ENCODE peak calls at places on chromosomes 4 and X, in eight cellular contexts. C, F, T, W, M, L, Y and Q are unnamed samples.

GRCh38 chr4:8599091-8599460 is 6.5 kb downstream of the CPZ start:
- DNase-seq in C (no peak), F (no peak), T (no peak), W (no peak), M (no peak), L (no peak), Y (no peak), Q (no peak)

GRCh38 chr4:26192921-26193894 is 127.6 kb upstream of the RBPJ start:
- DNase-seq in C (no peak), F (no peak), T (no peak), W (no peak), M (no peak), L (no peak), Y (no peak), Q (no peak)

GRCh38 chr4:48832571-48832970 is 1.7 kb downstream of the OCIAD1 start:
- DNase-seq in C (no peak), F (no peak), T (peak), W (no peak), M (no peak), L (no peak), Y (no peak), Q (no peak)

GRCh38 chr4:72302981-72303704 is 265.9 kb downstream of the ADAMTS3 start:
- DNase-seq in C (peak), F (peak), T (peak), W (peak), M (peak), L (no peak), Y (no peak), Q (peak)

GRCh38 chrX:16653424-16653823 is 3.5 kb downstream of the S100G start:
- DNase-seq in C (no peak), F (peak), T (no peak), W (no peak), M (no peak), L (no peak), Y (no peak), Q (no peak)

GRCh38 chr4:123581802-123582201 is 185.2 kb downstream of the SPRY1 start:
- DNase-seq in C (no peak), F (no peak), T (no peak), W (no peak), M (no peak), L (no peak), Y (no peak), Q (no peak)

GRCh38 chr4:138251904-138252303 is 9.8 kb upstream of the SLC7A11 start:
- DNase-seq in C (no peak), F (no peak), T (no peak), W (no peak), M (no peak), L (no peak), Y (no peak), Q (no peak)

GRCh38 chr4:142452132-142452855 is 393.8 kb downstream of the INPP4B start:
- DNase-seq in C (no peak), F (peak), T (no peak), W (peak), M (no peak), L (no peak), Y (no peak), Q (peak)

GRCh38 chr4:165443276-165443675 is 64.5 kb downstream of the CPE start:
- DNase-seq in C (peak), F (no peak), T (no peak), W (no peak), M (no peak), L (no peak), Y (no peak), Q (no peak)

GRCh38 chr4:89331637-89332544 is 24.3 kb upstream of the GPRIN3 start:
- DNase-seq in C (no peak), F (no peak), T (no peak), W (no peak), M (no peak), L (no peak), Y (no peak), Q (no peak)

GRCh38 chr4:181503800-181504364 is 739.3 kb upstream of the TENM3 start:
- DNase-seq in C (no peak), F (no peak), T (no peak), W (no peak), M (no peak), L (no peak), Y (no peak), Q (no peak)

GRCh38 chrX:153351981-153352380 is 18.0 kb downstream of the ZNF275 start:
- DNase-seq in C (no peak), F (no peak), T (no peak), W (no peak), M (no peak), L (no peak), Y (no peak), Q (no peak)

GRCh38 chr4:78613522-78614311 is 62.1 kb downstream of the ANXA3 start:
- DNase-seq in C (no peak), F (no peak), T (no peak), W (no peak), M (no peak), L (no peak), Y (no peak), Q (no peak)

GRCh38 chr4:55435136-55435535 is 39.4 kb downstream of the TMEM165 start:
- DNase-seq in C (peak), F (no peak), T (peak), W (peak), M (no peak), L (no peak), Y (no peak), Q (peak)

GRCh38 chr4:154551872-154552686 is 1.9 kb upstream of the PLRG1 start:
- DNase-seq in C (peak), F (peak), T (peak), W (peak), M (peak), L (peak), Y (peak), Q (peak)

GRCh38 chr4:168908093-168908492 is 102.0 kb downstream of the CBR4 start:
- DNase-seq in C (peak), F (no peak), T (no peak), W (peak), M (no peak), L (no peak), Y (no peak), Q (peak)

GRCh38 chr4:151711680-151712079 is 49.1 kb downstream of the GATB start:
- DNase-seq in C (no peak), F (no peak), T (no peak), W (no peak), M (no peak), L (no peak), Y (no peak), Q (no peak)

GRCh38 chrX:57925806-57926205 is 15.5 kb upstream of the ZXDA start:
- DNase-seq in C (no peak), F (no peak), T (no peak), W (no peak), M (no peak), L (no peak), Y (no peak), Q (no peak)

GRCh38 chr4:74237425-74237966 is 70.8 kb upstream of the EPGN start:
- DNase-seq in C (no peak), F (no peak), T (no peak), W (no peak), M (no peak), L (no peak), Y (no peak), Q (no peak)

GRCh38 chr4:125951275-125951887 is 636.6 kb downstream of the FAT4 start:
- DNase-seq in C (peak), F (no peak), T (no peak), W (peak), M (peak), L (no peak), Y (no peak), Q (peak)

GRCh38 chr4:54099287-54099958 is 540 bp upstream of the GSX2 start:
- DNase-seq in C (peak), F (no peak), T (no peak), W (no peak), M (no peak), L (no peak), Y (no peak), Q (no peak)

GRCh38 chrX:68147848-68148247 is 285.4 kb downstream of the OPHN1 start:
- DNase-seq in C (no peak), F (no peak), T (no peak), W (no peak), M (no peak), L (no peak), Y (no peak), Q (no peak)

GRCh38 chrX:72201836-72202536 is 20.4 kb downstream of the PIN4 start:
- DNase-seq in C (peak), F (no peak), T (peak), W (peak), M (peak), L (no peak), Y (no peak), Q (peak)

GRCh38 chr4:2482693-2483092 is 13.8 kb downstream of the RNF4 start:
- DNase-seq in C (peak), F (peak), T (peak), W (peak), M (no peak), L (no peak), Y (no peak), Q (peak)

GRCh38 chr4:140755811-140756291 is 334 bp downstream of the TBC1D9 start:
- DNase-seq in C (peak), F (peak), T (peak), W (peak), M (no peak), L (peak), Y (peak), Q (peak)

GRCh38 chr4:180106122-180106521 is 2137.1 kb upstream of the TENM3 start:
- DNase-seq in C (no peak), F (no peak), T (no peak), W (peak), M (no peak), L (no peak), Y (no peak), Q (no peak)

GRCh38 chr4:60562353-60562752 is 637.8 kb upstream of the ADGRL3 start:
- DNase-seq in C (no peak), F (no peak), T (no peak), W (no peak), M (no peak), L (no peak), Y (no peak), Q (no peak)

GRCh38 chr4:53682196-53682595 is 90.9 kb upstream of the LNX1 start:
- DNase-seq in C (peak), F (no peak), T (no peak), W (peak), M (peak), L (no peak), Y (no peak), Q (peak)

GRCh38 chr4:76125816-76126215 is 22.4 kb downstream of the NUP54 start:
- DNase-seq in C (peak), F (no peak), T (no peak), W (no peak), M (no peak), L (no peak), Y (no peak), Q (no peak)

GRCh38 chr4:6885953-6886557 is 23.6 kb upstream of the TBC1D14 start:
- DNase-seq in C (peak), F (peak), T (peak), W (peak), M (no peak), L (peak), Y (peak), Q (peak)

GRCh38 chr4:89254847-89255246 is 52.8 kb downstream of the GPRIN3 start:
- DNase-seq in C (peak), F (no peak), T (peak), W (peak), M (no peak), L (no peak), Y (peak), Q (peak)

GRCh38 chr4:31272662-31273061 is 552.5 kb downstream of the PCDH7 start:
- DNase-seq in C (no peak), F (no peak), T (no peak), W (no peak), M (no peak), L (no peak), Y (no peak), Q (no peak)

GRCh38 chr4:169617306-169617705 is 3.1 kb upstream of the CLCN3 start:
- DNase-seq in C (no peak), F (no peak), T (no peak), W (no peak), M (no peak), L (no peak), Y (no peak), Q (no peak)

GRCh38 chrX:121356850-121357171 is 309.4 kb downstream of the GLUD2 start:
- DNase-seq in C (no peak), F (no peak), T (no peak), W (no peak), M (no peak), L (no peak), Y (no peak), Q (no peak)

GRCh38 chr4:1873776-1874175 is 2.6 kb downstream of the NSD2 start:
- DNase-seq in C (no peak), F (no peak), T (no peak), W (no peak), M (no peak), L (no peak), Y (peak), Q (no peak)

GRCh38 chr4:147571021-147571770 is 46.0 kb upstream of the TMEM184C start:
- DNase-seq in C (no peak), F (no peak), T (no peak), W (peak), M (no peak), L (no peak), Y (no peak), Q (no peak)

GRCh38 chr4:74805601-74806000 is 11.3 kb upstream of the BTC start:
- DNase-seq in C (peak), F (no peak), T (peak), W (peak), M (peak), L (no peak), Y (no peak), Q (peak)

DNA sequence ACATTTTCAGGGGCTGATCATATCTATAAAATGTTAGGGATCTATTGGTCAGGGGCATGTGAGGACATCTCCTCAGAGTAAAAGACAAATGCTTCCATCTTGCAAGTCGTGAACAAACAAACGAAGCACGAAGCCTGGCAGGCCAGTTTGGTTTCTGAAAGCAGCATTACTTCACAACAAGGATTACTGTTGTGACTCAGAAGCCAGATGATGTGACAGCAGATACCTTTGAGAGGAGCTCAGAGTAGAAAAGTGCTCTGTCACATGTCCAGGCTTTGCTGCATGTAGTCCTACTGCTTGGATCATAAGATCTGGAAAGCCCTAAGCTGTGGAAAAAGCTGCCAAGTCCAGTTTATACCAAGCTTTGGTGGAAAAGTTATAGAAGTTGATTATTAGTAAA is 1827.2 kb downstream of the ARAP2 start:
- DNase-seq in C (peak), F (no peak), T (no peak), W (no peak), M (no peak), L (no peak), Y (no peak), Q (no peak)
- H3K4me3 ChIP-seq in C (no peak), F (no peak), T (no peak), W (no peak), M (no peak), L (no peak), Y (no peak), Q (no peak)

DNA sequence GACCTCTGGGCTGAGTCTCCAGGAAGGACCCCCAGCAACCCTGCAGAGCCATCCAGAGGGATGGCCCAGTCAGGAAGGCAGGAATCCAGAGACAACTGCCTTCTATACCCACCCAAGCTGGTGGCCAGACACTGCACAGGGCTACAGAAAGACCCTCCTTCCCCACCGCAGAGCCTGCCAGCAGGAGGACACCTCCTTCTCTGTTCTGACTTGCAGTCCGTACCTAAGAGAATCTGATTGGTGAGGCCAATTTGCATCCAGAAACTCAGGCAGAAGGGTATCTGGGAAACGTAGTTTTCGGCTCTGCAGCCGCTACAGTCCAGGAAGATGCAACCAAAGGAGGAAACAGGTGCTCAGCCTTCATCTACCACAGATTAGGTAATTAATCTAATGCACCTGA is 155.4 kb upstream of the FRG1 start:
- DNase-seq in C (no peak), F (no peak), T (no peak), W (no peak), M (no peak), L (no peak), Y (no peak), Q (no peak)
- TF ChIP-seq CTCF in C (no peak), F (no peak), T (no peak), W (no peak), M (no peak), L (no peak), Y (no peak), Q (no peak)

GRCh38 chr4:84491420-84491819 is 7.7 kb downstream of the NKX6-1 start:
- DNase-seq in C (no peak), F (no peak), T (no peak), W (no peak), M (no peak), L (no peak), Y (no peak), Q (no peak)
- H3K4me3 ChIP-seq in C (no peak), F (no peak), T (no peak), W (no peak), M (no peak), L (no peak), Y (no peak), Q (no peak)

DNA sequence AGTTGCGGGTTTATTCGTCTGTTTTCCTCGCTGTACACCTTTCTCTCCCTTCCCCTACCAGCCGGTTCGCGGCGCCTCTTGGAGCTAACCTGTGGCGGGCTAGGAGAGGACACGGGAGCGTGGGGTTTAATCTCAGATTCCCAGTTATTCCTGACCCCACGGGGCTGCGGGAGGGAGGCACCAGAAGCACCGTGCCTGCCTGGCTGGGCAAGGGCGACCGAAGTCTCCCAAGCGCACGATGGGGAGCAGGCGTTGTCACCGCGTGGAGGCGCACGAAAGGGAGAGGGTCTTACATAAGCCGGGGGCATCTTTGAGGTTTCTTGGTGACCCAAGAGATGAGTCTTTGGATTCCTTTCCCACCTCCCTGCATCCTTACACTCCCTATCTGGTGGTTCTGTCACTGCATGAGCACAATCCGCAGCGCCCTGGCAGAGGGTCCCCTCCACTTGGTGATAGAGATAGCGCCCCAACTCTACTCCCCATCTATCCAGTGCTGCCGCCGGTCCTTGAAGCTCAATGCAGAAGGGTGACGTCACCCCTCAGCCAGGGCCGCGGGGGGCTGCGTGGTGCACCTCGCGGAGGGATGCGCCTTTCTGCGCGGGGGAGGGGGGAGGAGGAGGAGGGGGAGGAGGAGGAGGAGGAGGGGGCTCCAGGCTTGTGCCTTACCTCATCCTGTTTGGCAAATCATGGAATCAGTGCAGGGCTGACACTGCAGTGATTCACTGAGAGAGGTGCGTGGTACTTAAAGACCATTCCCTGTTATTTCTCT is 793 bp downstream of the TSPAN7 start:
- DNase-seq in C (no peak), F (peak), T (no peak), W (no peak), M (no peak), L (peak), Y (peak), Q (no peak)
- TF ChIP-seq CTCF in C (no peak), F (no peak), T (no peak), W (no peak), M (no peak), L (no peak), Y (no peak), Q (no peak)

DNA sequence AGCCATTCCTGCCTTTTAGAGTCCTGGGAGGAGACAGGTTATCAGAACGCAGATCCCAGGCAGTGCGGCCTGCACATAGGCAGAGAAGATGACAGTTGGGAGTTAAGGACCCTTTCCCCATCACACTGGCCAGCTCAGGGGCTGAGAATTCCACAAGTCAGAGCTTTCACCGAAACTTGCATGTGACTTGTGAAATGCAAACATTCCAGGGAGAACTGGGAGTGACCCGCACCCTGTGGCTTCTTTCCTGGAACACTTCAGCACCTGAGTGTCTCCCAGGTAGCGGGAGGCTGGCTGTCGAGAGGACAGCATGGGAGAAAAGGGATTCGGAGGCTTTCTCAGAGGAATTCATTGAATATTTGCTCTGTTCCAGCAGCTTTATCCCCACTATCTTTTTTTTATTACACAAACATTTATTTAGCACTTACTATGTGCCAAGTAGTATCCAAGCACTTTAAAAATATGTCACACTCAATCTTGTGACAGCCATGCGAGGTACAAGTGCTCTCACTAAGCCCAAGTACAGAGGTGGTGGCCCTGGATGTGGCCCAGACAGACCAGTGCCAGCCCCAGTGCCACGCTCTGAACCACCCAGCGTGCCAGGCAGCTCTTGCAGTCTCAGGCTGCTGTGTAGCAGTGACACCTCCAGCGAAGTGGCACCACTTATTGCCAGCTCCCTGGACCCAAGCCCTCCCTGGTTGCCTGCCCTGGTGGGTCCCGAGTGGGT is 100.5 kb downstream of the PHKA2 start:
- DNase-seq in C (no peak), F (no peak), T (no peak), W (no peak), M (no peak), L (no peak), Y (peak), Q (no peak)
- H3K4me3 ChIP-seq in C (no peak), F (no peak), T (no peak), W (no peak), M (no peak), L (no peak), Y (no peak), Q (no peak)

DNA sequence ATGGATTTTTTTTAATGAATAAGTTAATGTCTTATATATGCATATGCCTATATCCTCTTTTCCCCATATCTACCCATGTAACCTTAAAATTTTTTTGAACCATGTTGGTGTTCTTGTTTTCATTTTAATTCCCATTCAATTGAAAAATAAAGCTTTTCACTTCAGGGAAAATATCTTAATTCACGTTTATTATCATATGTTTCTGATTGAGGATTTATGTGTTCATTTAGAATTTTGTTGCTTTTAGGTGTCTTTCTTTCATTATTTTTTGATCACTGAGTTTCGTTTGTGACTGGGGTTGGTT is 29.1 kb downstream of the HADH start:
- DNase-seq in C (no peak), F (no peak), T (no peak), W (no peak), M (no peak), L (no peak), Y (no peak), Q (no peak)
- TF ChIP-seq CTCF in C (no peak), F (no peak), T (no peak), W (no peak), M (no peak), L (no peak), Y (no peak), Q (no peak)